ENCODE peak calls at places on chromosomes 7 and 10, in four cellular contexts. R is AG04450, B is stomach, U is NB4. A is an unnamed sample.

GRCh38 chr10:49387029-49387428 is 8.9 kb downstream of the DRGX start:
- DNase-seq in B (no peak), U (no peak), R (peak; percentile 68), A (peak; percentile 35)

GRCh38 chr10:48234807-48235206 is 39.7 kb downstream of the FRMPD2 start:
- DNase-seq in B (no peak), U (no peak), R (no peak), A (no peak)

GRCh38 chr7:35831208-35831607 is 30.4 kb downstream of the SEPTIN7 start:
- DNase-seq in B (no peak), R (peak; percentile 2), U (no peak), A (no peak)

GRCh38 chr10:113310317-113310716 is 242.5 kb upstream of the HABP2 start:
- DNase-seq in U (no peak), B (no peak), R (no peak), A (no peak)

GRCh38 chr10:92757066-92757716 is 67.4 kb downstream of the HHEX start:
- DNase-seq in B (peak; percentile 70), R (peak; percentile 63), U (peak; percentile 98), A (peak; percentile 90)

GRCh38 chr10:11307937-11308336 is 290.3 kb downstream of the CELF2 start:
- DNase-seq in U (no peak), R (no peak), B (no peak), A (no peak)

GRCh38 chr7:22351329-22351692 is 5.6 kb downstream of the RAPGEF5 start:
- DNase-seq in R (no peak), B (no peak), U (no peak), A (no peak)

GRCh38 chr7:16343612-16344011 is 77.7 kb downstream of the CRPPA start:
- DNase-seq in U (no peak), R (no peak), B (no peak), A (no peak)

GRCh38 chr7:77631820-77632219 is 64.4 kb upstream of the RSBN1L start:
- DNase-seq in B (no peak), U (peak; percentile 16), R (no peak), A (no peak)

GRCh38 chr10:126387041-126387908 is 1.0 kb downstream of the ADAM12 start:
- DNase-seq in R (no peak), U (no peak), B (peak; percentile 56), A (no peak)

GRCh38 chr7:512541-513311 is 6.9 kb downstream of the PDGFA start:
- DNase-seq in B (peak; percentile 87), U (no peak), R (no peak), A (no peak)

GRCh38 chr10:76428541-76429330 is 997.3 kb downstream of the LRMDA start:
- DNase-seq in R (peak; percentile 91), B (no peak), U (no peak), A (no peak)

GRCh38 chr10:103491729-103492364 is 1.7 kb upstream of the NEURL1 start:
- DNase-seq in U (no peak), B (no peak), R (peak; percentile 92), A (no peak)

GRCh38 chr7:116582164-116582732 is 57.4 kb downstream of the CAV1 start:
- DNase-seq in B (no peak), R (no peak), U (no peak), A (no peak)

GRCh38 chr7:50197547-50197946 is 104.5 kb upstream of the ZPBP start:
- DNase-seq in R (no peak), B (no peak), U (peak; percentile 26), A (no peak)

GRCh38 chr10:103564799-103565365 is 71.4 kb downstream of the NEURL1 start:
- DNase-seq in U (peak; percentile 49), R (no peak), B (no peak), A (no peak)

GRCh38 chr7:921581-922333 is 32.7 kb downstream of the ADAP1 start:
- DNase-seq in R (no peak), U (no peak), B (peak; percentile 24), A (no peak)

GRCh38 chr7:79622781-79623180 is 169.3 kb upstream of the MAGI2 start:
- DNase-seq in R (no peak), B (no peak), U (no peak), A (no peak)

GRCh38 chr7:142782922-142783900 is 12.4 kb downstream of the PRSS2 start:
- DNase-seq in B (peak; percentile 88), U (peak; percentile 92), R (peak; percentile 77), A (peak; percentile 88)

GRCh38 chr10:50917486-50917885 is 32.1 kb upstream of the A1CF start:
- DNase-seq in B (no peak), U (no peak), R (peak; percentile 15), A (no peak)

GRCh38 chr7:81990395-81990794 is 220.5 kb upstream of the HGF start:
- DNase-seq in R (no peak), U (peak; percentile 48), B (no peak), A (no peak)

GRCh38 chr10:34113504-34114225 is 701.4 kb downstream of the PARD3 start:
- DNase-seq in B (no peak), U (no peak), R (no peak), A (no peak)

GRCh38 chr7:94632338-94633024 is 23.5 kb downstream of the SGCE start:
- DNase-seq in U (no peak), R (no peak), B (no peak), A (no peak)

GRCh38 chr10:119377905-119378736 is 164.4 kb downstream of the RGS10 start:
- DNase-seq in B (no peak), U (no peak), R (no peak), A (no peak)

GRCh38 chr7:2009541-2010001 is 223.2 kb downstream of the MAD1L1 start:
- DNase-seq in U (no peak), B (no peak), R (no peak), A (no peak)

GRCh38 chr10:6840093-6840763 is 260.2 kb upstream of the PRKCQ start:
- DNase-seq in U (peak; percentile 25), B (no peak), R (no peak), A (no peak)

GRCh38 chr10:6833458-6834011 is 253.5 kb upstream of the PRKCQ start:
- DNase-seq in R (no peak), U (no peak), B (no peak), A (no peak)

GRCh38 chr10:6840766-6841165 is 260.7 kb upstream of the PRKCQ start:
- DNase-seq in R (peak; percentile 6), U (peak; percentile 35), B (no peak), A (no peak)

GRCh38 chr10:6841746-6842145 is 261.7 kb upstream of the PRKCQ start:
- DNase-seq in R (no peak), U (no peak), B (no peak), A (no peak)

GRCh38 chr10:6838118-6838517 is 258.0 kb upstream of the PRKCQ start:
- DNase-seq in B (no peak), R (no peak), U (peak; percentile 9), A (no peak)
- TF ChIP-seq CTCF in B (no peak), R (no peak), U (peak; percentile 26), A (no peak)

GRCh38 chr7:150820148-150820547 is 19.6 kb downstream of the TMEM176A start:
- DNase-seq in B (no peak), U (no peak), R (no peak), A (no peak)
- H3K4me3 ChIP-seq in B (no peak overlapping the region), U (no peak overlapping the region), R (no peak overlapping the region), A (no peak overlapping the region)

DNA sequence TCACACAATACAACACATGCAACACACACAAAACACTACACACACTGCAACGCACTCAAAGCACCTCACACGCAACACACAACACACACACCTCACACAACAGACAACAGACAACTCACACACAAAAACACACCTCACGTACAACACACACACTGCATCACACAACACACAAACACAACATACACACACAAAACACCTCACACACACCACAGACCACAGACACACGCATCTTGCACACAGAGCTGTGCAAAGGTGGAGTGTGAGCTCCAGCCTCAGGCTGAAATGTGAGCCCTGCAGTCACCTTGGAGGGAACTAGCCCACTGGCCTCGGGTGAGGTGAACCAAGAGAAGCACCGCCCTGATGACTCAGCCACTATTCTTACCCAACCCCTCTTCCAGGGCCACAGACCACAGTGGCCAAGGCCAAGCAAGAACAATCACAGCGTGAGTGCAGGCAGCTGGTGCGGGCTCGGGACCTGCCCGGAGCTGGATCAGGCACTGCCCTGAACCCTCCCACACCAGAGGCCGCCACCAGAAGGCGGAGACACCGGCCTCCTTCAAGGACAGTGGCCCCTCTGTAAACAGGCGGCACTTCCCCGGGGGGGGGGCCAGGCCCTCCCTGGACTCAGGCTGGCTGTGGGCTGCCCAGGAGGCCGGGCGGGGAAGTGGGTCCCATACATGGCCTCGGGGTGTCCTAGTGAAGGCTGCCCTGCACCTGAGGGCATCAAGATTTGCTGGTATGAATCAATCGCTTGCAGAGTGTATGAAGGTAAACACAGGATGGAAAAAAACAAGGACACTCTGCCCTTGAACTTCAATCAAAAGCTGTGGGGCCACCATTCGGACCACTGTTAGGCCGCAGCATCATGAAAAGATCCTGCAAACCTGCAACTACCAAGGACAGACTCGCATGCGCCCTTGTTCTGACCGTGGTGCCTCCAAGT is 106.7 kb downstream of the TNS3 start:
- DNase-seq in B (peak; percentile 94), R (peak; percentile 81), U (peak; percentile 97), A (peak; percentile 96)
- TF ChIP-seq CTCF in B (no peak), R (peak; percentile 9), U (peak; percentile 6), A (no peak)

DNA sequence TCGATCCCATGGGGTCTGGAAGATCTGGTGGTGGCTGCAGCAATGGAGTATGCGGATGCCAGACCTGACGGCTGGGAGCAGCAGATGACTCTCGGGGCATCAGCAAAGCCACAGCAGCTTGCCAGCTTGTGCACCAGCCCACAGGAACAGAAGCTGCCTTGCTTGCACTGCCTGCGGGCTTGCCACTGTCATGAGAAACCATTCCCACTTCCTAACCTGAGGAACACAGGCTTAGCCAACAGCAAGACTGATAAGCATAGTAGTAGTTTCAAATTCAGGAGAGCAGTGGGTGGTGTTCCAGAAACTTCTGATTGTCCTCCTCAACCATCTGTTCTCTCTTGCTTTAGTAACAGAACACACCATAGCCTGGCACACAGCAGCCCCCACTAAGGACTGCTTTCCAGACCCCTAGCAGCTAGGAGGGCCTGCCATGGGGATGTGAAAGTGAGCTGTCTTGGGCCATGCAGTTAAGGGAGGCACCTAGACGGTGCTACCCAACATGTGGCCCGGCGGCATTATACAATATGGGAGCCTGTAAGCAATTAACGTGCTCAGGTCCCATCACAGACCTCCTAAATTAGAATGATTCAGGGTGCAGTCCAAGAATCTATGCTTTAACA is 7.3 kb downstream of the ANXA11 start:
- DNase-seq in R (no peak), U (no peak), B (peak; percentile 52), A (no peak)
- H3K4me3 ChIP-seq in R (no peak overlapping the region), U (no peak overlapping the region), B (no peak overlapping the region), A (peak overlapping the region; percentile 0)

GRCh38 chr7:66840316-66840715 is 80.7 kb upstream of the TMEM248 start:
- DNase-seq in U (no peak), B (no peak), R (no peak), A (no peak)

GRCh38 chr7:66845382-66846095 is 75.5 kb upstream of the TMEM248 start:
- DNase-seq in U (no peak), R (no peak), B (no peak), A (no peak)

GRCh38 chr7:66841898-66842297 is 79.1 kb upstream of the TMEM248 start:
- DNase-seq in R (no peak), B (no peak), U (no peak), A (no peak)

GRCh38 chr7:66847879-66848810 is 72.9 kb upstream of the TMEM248 start:
- DNase-seq in R (peak; percentile 49), U (peak; percentile 93), B (no peak), A (no peak)

GRCh38 chr7:66844552-66845381 is 76.3 kb upstream of the TMEM248 start:
- DNase-seq in B (peak; percentile 99), R (peak; percentile 97), U (peak; percentile 99), A (peak; percentile 99)
- TF ChIP-seq CTCF in B (peak; percentile 35), R (peak; percentile 27), U (no peak), A (no peak)